ENCODE peak calls at places on chromosomes 12 and 14, in ten cellular contexts. One of them, this sample, is unnamed.

GRCh38 chr12:12804432-12804886 is 8.7 kb upstream of the DDX47 start:
- DNase-seq in pancreas: no peak
- DNase-seq in PC-9: peak
- DNase-seq in sigmoid colon: no peak
- DNase-seq in fibroblast of lung: peak
- DNase-seq in GM12864: no peak
- DNase-seq in stomach: no peak
- DNase-seq in cardiac muscle cell: no peak
- DNase-seq in endothelial cell of umbilical vein: peak
- DNase-seq in epithelial cell of proximal tubule: peak
- DNase-seq in this sample: no peak

GRCh38 chr14:56075301-56075700 is 42.9 kb upstream of the PELI2 start:
- DNase-seq in pancreas: no peak
- DNase-seq in PC-9: no peak
- DNase-seq in sigmoid colon: no peak
- DNase-seq in fibroblast of lung: no peak
- DNase-seq in GM12864: no peak
- DNase-seq in stomach: no peak
- DNase-seq in cardiac muscle cell: no peak
- DNase-seq in endothelial cell of umbilical vein: no peak
- DNase-seq in epithelial cell of proximal tubule: no peak
- DNase-seq in this sample: no peak

GRCh38 chr12:110931315-110931728 is 10.9 kb upstream of the MYL2 start:
- DNase-seq in pancreas: no peak
- DNase-seq in PC-9: no peak
- DNase-seq in sigmoid colon: no peak
- DNase-seq in fibroblast of lung: no peak
- DNase-seq in GM12864: no peak
- DNase-seq in stomach: no peak
- DNase-seq in cardiac muscle cell: peak
- DNase-seq in endothelial cell of umbilical vein: no peak
- DNase-seq in epithelial cell of proximal tubule: no peak
- DNase-seq in this sample: no peak

GRCh38 chr14:62988967-62989366 is 56.3 kb downstream of the KCNH5 start:
- DNase-seq in pancreas: no peak
- DNase-seq in PC-9: no peak
- DNase-seq in sigmoid colon: no peak
- DNase-seq in fibroblast of lung: peak
- DNase-seq in GM12864: no peak
- DNase-seq in stomach: no peak
- DNase-seq in cardiac muscle cell: no peak
- DNase-seq in endothelial cell of umbilical vein: no peak
- DNase-seq in epithelial cell of proximal tubule: no peak
- DNase-seq in this sample: no peak

GRCh38 chr14:67665886-67666285 is 8.5 kb downstream of the VTI1B start:
- DNase-seq in pancreas: no peak
- DNase-seq in PC-9: no peak
- DNase-seq in sigmoid colon: no peak
- DNase-seq in fibroblast of lung: peak
- DNase-seq in GM12864: no peak
- DNase-seq in stomach: no peak
- DNase-seq in cardiac muscle cell: no peak
- DNase-seq in endothelial cell of umbilical vein: no peak
- DNase-seq in epithelial cell of proximal tubule: no peak
- DNase-seq in this sample: no peak

GRCh38 chr12:103138538-103138937 is 181.1 kb downstream of the ASCL1 start:
- DNase-seq in pancreas: no peak
- DNase-seq in PC-9: no peak
- DNase-seq in sigmoid colon: no peak
- DNase-seq in fibroblast of lung: no peak
- DNase-seq in GM12864: no peak
- DNase-seq in stomach: no peak
- DNase-seq in cardiac muscle cell: no peak
- DNase-seq in endothelial cell of umbilical vein: no peak
- DNase-seq in epithelial cell of proximal tubule: no peak
- DNase-seq in this sample: peak

GRCh38 chr12:111271674-111272418 is 97.0 kb downstream of the PHETA1 start:
- DNase-seq in pancreas: no peak
- DNase-seq in PC-9: no peak
- DNase-seq in sigmoid colon: no peak
- DNase-seq in fibroblast of lung: no peak
- DNase-seq in GM12864: no peak
- DNase-seq in stomach: no peak
- DNase-seq in cardiac muscle cell: no peak
- DNase-seq in endothelial cell of umbilical vein: no peak
- DNase-seq in epithelial cell of proximal tubule: no peak
- DNase-seq in this sample: no peak

GRCh38 chr14:98187302-98187701 is 1084.7 kb downstream of the BCL11B start:
- DNase-seq in pancreas: no peak
- DNase-seq in PC-9: no peak
- DNase-seq in sigmoid colon: no peak
- DNase-seq in fibroblast of lung: no peak
- DNase-seq in GM12864: no peak
- DNase-seq in stomach: no peak
- DNase-seq in cardiac muscle cell: no peak
- DNase-seq in endothelial cell of umbilical vein: no peak
- DNase-seq in epithelial cell of proximal tubule: no peak
- DNase-seq in this sample: no peak

GRCh38 chr12:123532808-123533649 is 490 bp downstream of the RILPL1 start:
- DNase-seq in pancreas: peak
- DNase-seq in PC-9: no peak
- DNase-seq in sigmoid colon: peak
- DNase-seq in fibroblast of lung: peak
- DNase-seq in GM12864: no peak
- DNase-seq in stomach: peak
- DNase-seq in cardiac muscle cell: peak
- DNase-seq in endothelial cell of umbilical vein: peak
- DNase-seq in epithelial cell of proximal tubule: no peak
- DNase-seq in this sample: peak

GRCh38 chr12:57518920-57519757 is 1.2 kb downstream of the DDIT3 start:
- DNase-seq in pancreas: peak
- DNase-seq in PC-9: peak
- DNase-seq in sigmoid colon: peak
- DNase-seq in fibroblast of lung: peak
- DNase-seq in GM12864: no peak
- DNase-seq in stomach: peak
- DNase-seq in cardiac muscle cell: no peak
- DNase-seq in endothelial cell of umbilical vein: no peak
- DNase-seq in epithelial cell of proximal tubule: no peak
- DNase-seq in this sample: no peak

GRCh38 chr12:45017916-45018315 is 33.0 kb downstream of the DBX2 start:
- DNase-seq in pancreas: no peak
- DNase-seq in PC-9: no peak
- DNase-seq in sigmoid colon: no peak
- DNase-seq in fibroblast of lung: no peak
- DNase-seq in GM12864: no peak
- DNase-seq in stomach: no peak
- DNase-seq in cardiac muscle cell: no peak
- DNase-seq in endothelial cell of umbilical vein: no peak
- DNase-seq in epithelial cell of proximal tubule: peak
- DNase-seq in this sample: no peak

GRCh38 chr12:40689576-40689975 is 2.7 kb upstream of the CNTN1 start:
- DNase-seq in pancreas: no peak
- DNase-seq in PC-9: no peak
- DNase-seq in sigmoid colon: no peak
- DNase-seq in fibroblast of lung: no peak
- DNase-seq in GM12864: no peak
- DNase-seq in stomach: no peak
- DNase-seq in cardiac muscle cell: no peak
- DNase-seq in endothelial cell of umbilical vein: no peak
- DNase-seq in epithelial cell of proximal tubule: no peak
- DNase-seq in this sample: no peak

GRCh38 chr12:40688085-40688725 is 4.0 kb upstream of the CNTN1 start:
- DNase-seq in pancreas: no peak
- DNase-seq in PC-9: no peak
- DNase-seq in sigmoid colon: no peak
- DNase-seq in fibroblast of lung: no peak
- DNase-seq in GM12864: no peak
- DNase-seq in stomach: no peak
- DNase-seq in cardiac muscle cell: no peak
- DNase-seq in endothelial cell of umbilical vein: no peak
- DNase-seq in epithelial cell of proximal tubule: no peak
- DNase-seq in this sample: no peak

GRCh38 chr12:40692617-40693502 is 621 bp downstream of the CNTN1 start:
- DNase-seq in pancreas: peak
- DNase-seq in PC-9: no peak
- DNase-seq in sigmoid colon: peak
- DNase-seq in fibroblast of lung: no peak
- DNase-seq in GM12864: no peak
- DNase-seq in stomach: no peak
- DNase-seq in cardiac muscle cell: peak
- DNase-seq in endothelial cell of umbilical vein: no peak
- DNase-seq in epithelial cell of proximal tubule: no peak
- DNase-seq in this sample: no peak

GRCh38 chr12:40693503-40693863 is 1.2 kb downstream of the CNTN1 start:
- DNase-seq in pancreas: no peak
- DNase-seq in PC-9: no peak
- DNase-seq in sigmoid colon: peak
- DNase-seq in fibroblast of lung: no peak
- DNase-seq in GM12864: no peak
- DNase-seq in stomach: no peak
- DNase-seq in cardiac muscle cell: peak
- DNase-seq in endothelial cell of umbilical vein: no peak
- DNase-seq in epithelial cell of proximal tubule: no peak
- DNase-seq in this sample: no peak

GRCh38 chr12:40691913-40692616 is at the start of gene CNTN1:
- DNase-seq in pancreas: peak
- DNase-seq in PC-9: no peak
- DNase-seq in sigmoid colon: peak
- DNase-seq in fibroblast of lung: peak
- DNase-seq in GM12864: no peak
- DNase-seq in stomach: no peak
- DNase-seq in cardiac muscle cell: peak
- DNase-seq in endothelial cell of umbilical vein: peak
- DNase-seq in epithelial cell of proximal tubule: no peak
- DNase-seq in this sample: peak
- H3K4me3 ChIP-seq in pancreas: peak
- H3K4me3 ChIP-seq in PC-9: peak
- H3K4me3 ChIP-seq in sigmoid colon: peak
- H3K4me3 ChIP-seq in fibroblast of lung: no peak
- H3K4me3 ChIP-seq in GM12864: no peak
- H3K4me3 ChIP-seq in stomach: peak
- H3K4me3 ChIP-seq in cardiac muscle cell: peak
- H3K4me3 ChIP-seq in endothelial cell of umbilical vein: peak
- H3K4me3 ChIP-seq in epithelial cell of proximal tubule: peak
- H3K4me3 ChIP-seq in this sample: no peak

GRCh38 chr12:101819467-101819866 is 11.3 kb downstream of the GNPTAB start:
- DNase-seq in pancreas: no peak
- DNase-seq in PC-9: no peak
- DNase-seq in sigmoid colon: no peak
- DNase-seq in fibroblast of lung: no peak
- DNase-seq in GM12864: no peak
- DNase-seq in stomach: no peak
- DNase-seq in cardiac muscle cell: no peak
- DNase-seq in endothelial cell of umbilical vein: no peak
- DNase-seq in epithelial cell of proximal tubule: no peak
- DNase-seq in this sample: peak

GRCh38 chr12:101826766-101827368 is 3.9 kb downstream of the GNPTAB start:
- DNase-seq in pancreas: no peak
- DNase-seq in PC-9: no peak
- DNase-seq in sigmoid colon: no peak
- DNase-seq in fibroblast of lung: no peak
- DNase-seq in GM12864: no peak
- DNase-seq in stomach: no peak
- DNase-seq in cardiac muscle cell: no peak
- DNase-seq in endothelial cell of umbilical vein: no peak
- DNase-seq in epithelial cell of proximal tubule: no peak
- DNase-seq in this sample: no peak

GRCh38 chr12:101824831-101825230 is 5.9 kb downstream of the GNPTAB start:
- DNase-seq in pancreas: no peak
- DNase-seq in PC-9: no peak
- DNase-seq in sigmoid colon: no peak
- DNase-seq in fibroblast of lung: no peak
- DNase-seq in GM12864: no peak
- DNase-seq in stomach: no peak
- DNase-seq in cardiac muscle cell: no peak
- DNase-seq in endothelial cell of umbilical vein: no peak
- DNase-seq in epithelial cell of proximal tubule: no peak
- DNase-seq in this sample: no peak

GRCh38 chr12:101823039-101823438 is 7.7 kb downstream of the GNPTAB start:
- DNase-seq in pancreas: no peak
- DNase-seq in PC-9: no peak
- DNase-seq in sigmoid colon: no peak
- DNase-seq in fibroblast of lung: no peak
- DNase-seq in GM12864: no peak
- DNase-seq in stomach: no peak
- DNase-seq in cardiac muscle cell: no peak
- DNase-seq in endothelial cell of umbilical vein: no peak
- DNase-seq in epithelial cell of proximal tubule: no peak
- DNase-seq in this sample: no peak

GRCh38 chr12:101823891-101824290 is 6.9 kb downstream of the GNPTAB start:
- DNase-seq in pancreas: peak
- DNase-seq in PC-9: no peak
- DNase-seq in sigmoid colon: peak
- DNase-seq in fibroblast of lung: peak
- DNase-seq in GM12864: no peak
- DNase-seq in stomach: peak
- DNase-seq in cardiac muscle cell: peak
- DNase-seq in endothelial cell of umbilical vein: peak
- DNase-seq in epithelial cell of proximal tubule: no peak
- DNase-seq in this sample: peak
- TF ChIP-seq CTCF in pancreas: no peak
- TF ChIP-seq CTCF in PC-9: no peak
- TF ChIP-seq CTCF in sigmoid colon: no peak
- TF ChIP-seq CTCF in fibroblast of lung: peak
- TF ChIP-seq CTCF in GM12864: peak
- TF ChIP-seq CTCF in stomach: no peak
- TF ChIP-seq CTCF in cardiac muscle cell: peak
- TF ChIP-seq CTCF in endothelial cell of umbilical vein: peak
- TF ChIP-seq CTCF in epithelial cell of proximal tubule: peak
- TF ChIP-seq CTCF in this sample: peak

GRCh38 chr14:74348735-74349463 is 628 bp downstream of the VRTN start:
- DNase-seq in pancreas: no peak
- DNase-seq in PC-9: no peak
- DNase-seq in sigmoid colon: peak
- DNase-seq in fibroblast of lung: no peak
- DNase-seq in GM12864: no peak
- DNase-seq in stomach: no peak
- DNase-seq in cardiac muscle cell: no peak
- DNase-seq in endothelial cell of umbilical vein: no peak
- DNase-seq in epithelial cell of proximal tubule: no peak
- DNase-seq in this sample: no peak
- H3K4me3 ChIP-seq in pancreas: no peak
- H3K4me3 ChIP-seq in PC-9: no peak
- H3K4me3 ChIP-seq in sigmoid colon: no peak
- H3K4me3 ChIP-seq in fibroblast of lung: no peak
- H3K4me3 ChIP-seq in GM12864: no peak
- H3K4me3 ChIP-seq in stomach: no peak
- H3K4me3 ChIP-seq in cardiac muscle cell: no peak
- H3K4me3 ChIP-seq in endothelial cell of umbilical vein: no peak
- H3K4me3 ChIP-seq in epithelial cell of proximal tubule: no peak
- H3K4me3 ChIP-seq in this sample: no peak

DNA sequence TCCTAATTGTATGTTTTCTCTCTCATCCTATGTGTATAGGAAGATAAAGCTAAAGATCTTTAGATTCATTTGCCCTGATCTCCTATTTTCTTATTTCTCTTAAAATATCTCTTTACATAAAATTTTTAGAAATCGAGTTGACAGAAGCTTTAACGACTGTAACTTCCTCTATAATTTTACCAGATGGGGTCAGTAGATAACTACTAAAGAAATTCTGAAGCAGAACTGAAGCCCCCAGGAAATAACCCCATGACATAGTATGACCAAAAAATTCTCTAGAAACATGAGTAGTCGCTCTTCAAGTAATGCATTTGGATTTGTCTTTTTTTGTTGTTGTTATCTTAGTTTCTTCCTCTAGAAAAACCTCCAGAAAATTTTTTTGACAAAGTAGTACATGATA is 288.0 kb downstream of the ERC1 start:
- DNase-seq in pancreas: no peak
- DNase-seq in PC-9: no peak
- DNase-seq in sigmoid colon: no peak
- DNase-seq in fibroblast of lung: peak
- DNase-seq in GM12864: no peak
- DNase-seq in stomach: no peak
- DNase-seq in cardiac muscle cell: peak
- DNase-seq in endothelial cell of umbilical vein: no peak
- DNase-seq in epithelial cell of proximal tubule: no peak
- DNase-seq in this sample: no peak
- TF ChIP-seq CTCF in pancreas: no peak
- TF ChIP-seq CTCF in PC-9: no peak
- TF ChIP-seq CTCF in sigmoid colon: peak
- TF ChIP-seq CTCF in fibroblast of lung: peak
- TF ChIP-seq CTCF in GM12864: no peak
- TF ChIP-seq CTCF in stomach: no peak
- TF ChIP-seq CTCF in cardiac muscle cell: no peak
- TF ChIP-seq CTCF in endothelial cell of umbilical vein: no peak
- TF ChIP-seq CTCF in epithelial cell of proximal tubule: no peak
- TF ChIP-seq CTCF in this sample: no peak

This sample was measured in GM12865.